ENCODE peak calls at places on chromosomes 2 and 18, in five cellular contexts. One of them, this sample, is unnamed.
A peak's percentile ranks its signal among the peaks of the same experiment; 100 is the strongest.

GRCh38 chr2:8607591-8607990 is 74.3 kb upstream of the ID2 start:
- DNase-seq in GM06990: no peak
- DNase-seq in colonic mucosa: no peak
- DNase-seq in EL: peak; percentile 68
- DNase-seq in body of pancreas: no peak
- DNase-seq in this sample: peak; percentile 70

GRCh38 chr2:229586746-229587705 is 127.3 kb downstream of the DNER start:
- DNase-seq in GM06990: no peak
- DNase-seq in colonic mucosa: peak; percentile 72
- DNase-seq in EL: peak; percentile 82
- DNase-seq in body of pancreas: peak; percentile 79
- DNase-seq in this sample: peak; percentile 81

GRCh38 chr2:200763422-200763821 is 48.3 kb upstream of the BZW1 start:
- DNase-seq in GM06990: no peak
- DNase-seq in colonic mucosa: no peak
- DNase-seq in EL: no peak
- DNase-seq in body of pancreas: no peak
- DNase-seq in this sample: no peak

GRCh38 chr2:10477443-10478297 is 29.5 kb upstream of the ODC1 start:
- DNase-seq in GM06990: no peak
- DNase-seq in colonic mucosa: no peak
- DNase-seq in EL: no peak
- DNase-seq in body of pancreas: no peak
- DNase-seq in this sample: no peak

GRCh38 chr2:33765122-33765521 is 166.0 kb upstream of the FAM98A start:
- DNase-seq in GM06990: no peak
- DNase-seq in colonic mucosa: no peak
- DNase-seq in EL: no peak
- DNase-seq in body of pancreas: peak; percentile 3
- DNase-seq in this sample: no peak

GRCh38 chr2:119367472-119368099 is 809 bp downstream of the DBI start:
- DNase-seq in GM06990: peak; percentile 59
- DNase-seq in colonic mucosa: peak; percentile 84
- DNase-seq in EL: peak; percentile 45
- DNase-seq in body of pancreas: peak; percentile 59
- DNase-seq in this sample: no peak

GRCh38 chr2:168188011-168188410 is 59.4 kb downstream of the STK39 start:
- DNase-seq in GM06990: no peak
- DNase-seq in colonic mucosa: no peak
- DNase-seq in EL: no peak
- DNase-seq in body of pancreas: no peak
- DNase-seq in this sample: no peak

GRCh38 chr18:939167-939566 is 34.5 kb downstream of the ADCYAP1 start:
- DNase-seq in GM06990: no peak
- DNase-seq in colonic mucosa: no peak
- DNase-seq in EL: peak; percentile 56
- DNase-seq in body of pancreas: no peak
- DNase-seq in this sample: no peak

GRCh38 chr18:48957136-48957535 is 6.4 kb upstream of the SMAD7 start:
- DNase-seq in GM06990: no peak
- DNase-seq in colonic mucosa: no peak
- DNase-seq in EL: peak; percentile 38
- DNase-seq in body of pancreas: no peak
- DNase-seq in this sample: no peak

GRCh38 chr18:75538727-75539126 is 111.2 kb upstream of the SMIM21 start:
- DNase-seq in GM06990: no peak
- DNase-seq in colonic mucosa: no peak
- DNase-seq in EL: peak; percentile 26
- DNase-seq in body of pancreas: no peak
- DNase-seq in this sample: no peak

GRCh38 chr2:120323214-120323613 is 22.7 kb upstream of the INHBB start:
- DNase-seq in GM06990: no peak
- DNase-seq in colonic mucosa: no peak
- DNase-seq in EL: no peak
- DNase-seq in body of pancreas: peak; percentile 85
- DNase-seq in this sample: no peak

GRCh38 chr2:237968048-237968862 is 1.4 kb downstream of the UBE2F start:
- DNase-seq in GM06990: peak; percentile 45
- DNase-seq in colonic mucosa: peak; percentile 60
- DNase-seq in EL: peak; percentile 48
- DNase-seq in body of pancreas: peak; percentile 66
- DNase-seq in this sample: peak; percentile 38

GRCh38 chr2:232276084-232276738 is 102.3 kb upstream of the ALPP start:
- DNase-seq in GM06990: no peak
- DNase-seq in colonic mucosa: no peak
- DNase-seq in EL: no peak
- DNase-seq in body of pancreas: no peak
- DNase-seq in this sample: no peak

GRCh38 chr2:113324684-113325160 is 46.0 kb upstream of the PAX8 start:
- DNase-seq in GM06990: no peak
- DNase-seq in colonic mucosa: peak; percentile 69
- DNase-seq in EL: peak; percentile 74
- DNase-seq in body of pancreas: peak; percentile 44
- DNase-seq in this sample: peak; percentile 41

GRCh38 chr2:176291768-176292393 is 22.6 kb downstream of the MTX2 start:
- DNase-seq in GM06990: peak; percentile 35
- DNase-seq in colonic mucosa: no peak
- DNase-seq in EL: no peak
- DNase-seq in body of pancreas: no peak
- DNase-seq in this sample: no peak

GRCh38 chr2:121186261-121186660 is 98.7 kb downstream of the TFCP2L1 start:
- DNase-seq in GM06990: no peak
- DNase-seq in colonic mucosa: no peak
- DNase-seq in EL: no peak
- DNase-seq in body of pancreas: no peak
- DNase-seq in this sample: no peak

GRCh38 chr2:160433466-160434172 is 60.0 kb downstream of the RBMS1 start:
- DNase-seq in GM06990: no peak
- DNase-seq in colonic mucosa: no peak
- DNase-seq in EL: no peak
- DNase-seq in body of pancreas: no peak
- DNase-seq in this sample: no peak

GRCh38 chr2:128298846-128299507 is 19.7 kb downstream of the HS6ST1 start:
- DNase-seq in GM06990: no peak
- DNase-seq in colonic mucosa: no peak
- DNase-seq in EL: no peak
- DNase-seq in body of pancreas: no peak
- DNase-seq in this sample: no peak

GRCh38 chr2:240705204-240705781 is 13.6 kb downstream of the AQP12A start:
- DNase-seq in GM06990: no peak
- DNase-seq in colonic mucosa: no peak
- DNase-seq in EL: no peak
- DNase-seq in body of pancreas: no peak
- DNase-seq in this sample: no peak

GRCh38 chr2:102736174-102736606 is 25.6 kb upstream of the TMEM182 start:
- DNase-seq in GM06990: no peak
- DNase-seq in colonic mucosa: peak; percentile 60
- DNase-seq in EL: peak; percentile 33
- DNase-seq in body of pancreas: peak; percentile 56
- DNase-seq in this sample: peak; percentile 20

GRCh38 chr2:102301867-102302362 is 9.4 kb upstream of the IL1RL1 start:
- DNase-seq in GM06990: peak; percentile 36
- DNase-seq in colonic mucosa: peak; percentile 57
- DNase-seq in EL: no peak
- DNase-seq in body of pancreas: peak; percentile 57
- DNase-seq in this sample: no peak

GRCh38 chr2:233929352-233929843 is 12.2 kb downstream of the TRPM8 start:
- DNase-seq in GM06990: no peak
- DNase-seq in colonic mucosa: no peak
- DNase-seq in EL: no peak
- DNase-seq in body of pancreas: no peak
- DNase-seq in this sample: no peak

GRCh38 chr2:15939556-15939853 is 845 bp upstream of the MYCN start:
- DNase-seq in GM06990: no peak
- DNase-seq in colonic mucosa: no peak
- DNase-seq in EL: no peak
- DNase-seq in body of pancreas: peak; percentile 52
- DNase-seq in this sample: no peak

GRCh38 chr2:142307086-142307485 is 176.3 kb upstream of the LRP1B start:
- DNase-seq in GM06990: no peak
- DNase-seq in colonic mucosa: no peak
- DNase-seq in EL: no peak
- DNase-seq in body of pancreas: no peak
- DNase-seq in this sample: no peak

GRCh38 chr2:153870308-153870707 is 1.4 kb upstream of the GALNT13 start:
- DNase-seq in GM06990: no peak
- DNase-seq in colonic mucosa: no peak
- DNase-seq in EL: no peak
- DNase-seq in body of pancreas: no peak
- DNase-seq in this sample: no peak

GRCh38 chr2:120641366-120641771 is 94.3 kb upstream of the GLI2 start:
- DNase-seq in GM06990: no peak
- DNase-seq in colonic mucosa: no peak
- DNase-seq in EL: peak; percentile 65
- DNase-seq in body of pancreas: no peak
- DNase-seq in this sample: peak; percentile 67

GRCh38 chr2:121375621-121376159 is 90.7 kb upstream of the TFCP2L1 start:
- DNase-seq in GM06990: no peak
- DNase-seq in colonic mucosa: no peak
- DNase-seq in EL: peak; percentile 28
- DNase-seq in body of pancreas: no peak
- DNase-seq in this sample: peak; percentile 83

GRCh38 chr2:178419123-178419522 is 31.9 kb downstream of the PRKRA start:
- DNase-seq in GM06990: no peak
- DNase-seq in colonic mucosa: no peak
- DNase-seq in EL: no peak
- DNase-seq in body of pancreas: no peak
- DNase-seq in this sample: peak; percentile 31